ENCODE peak calls at places on chromosomes 3 and 15, in seven cellular contexts. T, P, B, F, Q, G and H are unnamed samples.

GRCh38 chr15:64443747-64444621 is 16.4 kb upstream of the ZNF609 start:
- DNase-seq in T (no peak), P (peak), B (no peak), F (peak), Q (no peak), G (peak), H (peak)

GRCh38 chr3:113211370-113212154 is at the start of gene BOC:
- DNase-seq in T (no peak), P (peak), B (peak), F (no peak), Q (no peak), G (peak), H (peak)

GRCh38 chr3:195096053-195096452 is 174.9 kb downstream of the XXYLT1 start:
- DNase-seq in T (no peak), P (no peak), B (no peak), F (no peak), Q (no peak), G (no peak), H (no peak)

GRCh38 chr3:151264611-151265010 is 13.7 kb downstream of the P2RY14 start:
- DNase-seq in T (no peak), P (no peak), B (no peak), F (no peak), Q (no peak), G (no peak), H (no peak)

GRCh38 chr3:12944413-12944812 is 103.0 kb upstream of the RPL32 start:
- DNase-seq in T (no peak), P (no peak), B (no peak), F (no peak), Q (no peak), G (no peak), H (no peak)

GRCh38 chr15:68637755-68638405 is 59.1 kb downstream of the CORO2B start:
- DNase-seq in T (no peak), P (no peak), B (peak), F (no peak), Q (no peak), G (no peak), H (no peak)

GRCh38 chr3:38005076-38006020 is 14.8 kb downstream of the VILL start:
- DNase-seq in T (no peak), P (peak), B (no peak), F (peak), Q (no peak), G (no peak), H (no peak)

GRCh38 chr3:112247351-112247750 is 46.7 kb downstream of the SLC9C1 start:
- DNase-seq in T (no peak), P (no peak), B (no peak), F (no peak), Q (no peak), G (no peak), H (no peak)

GRCh38 chr3:45311327-45311726 is 77.0 kb upstream of the LARS2 start:
- DNase-seq in T (no peak), P (no peak), B (no peak), F (no peak), Q (no peak), G (no peak), H (no peak)

GRCh38 chr3:5145120-5145519 is 23.0 kb downstream of the ARL8B start:
- DNase-seq in T (no peak), P (no peak), B (no peak), F (no peak), Q (no peak), G (no peak), H (no peak)

GRCh38 chr3:196064006-196064405 is 17.9 kb downstream of the TFRC start:
- DNase-seq in T (no peak), P (no peak), B (no peak), F (no peak), Q (no peak), G (no peak), H (no peak)

GRCh38 chr15:63899193-63899592 is 65.4 kb upstream of the HERC1 start:
- DNase-seq in T (no peak), P (no peak), B (no peak), F (no peak), Q (no peak), G (no peak), H (no peak)

GRCh38 chr15:94298359-94298758 is 67.0 kb downstream of the MCTP2 start:
- DNase-seq in T (no peak), P (peak), B (no peak), F (no peak), Q (no peak), G (no peak), H (no peak)

GRCh38 chr3:181487236-181487978 is 224.3 kb upstream of the SOX2 start:
- DNase-seq in T (no peak), P (no peak), B (no peak), F (no peak), Q (no peak), G (no peak), H (no peak)

DNA sequence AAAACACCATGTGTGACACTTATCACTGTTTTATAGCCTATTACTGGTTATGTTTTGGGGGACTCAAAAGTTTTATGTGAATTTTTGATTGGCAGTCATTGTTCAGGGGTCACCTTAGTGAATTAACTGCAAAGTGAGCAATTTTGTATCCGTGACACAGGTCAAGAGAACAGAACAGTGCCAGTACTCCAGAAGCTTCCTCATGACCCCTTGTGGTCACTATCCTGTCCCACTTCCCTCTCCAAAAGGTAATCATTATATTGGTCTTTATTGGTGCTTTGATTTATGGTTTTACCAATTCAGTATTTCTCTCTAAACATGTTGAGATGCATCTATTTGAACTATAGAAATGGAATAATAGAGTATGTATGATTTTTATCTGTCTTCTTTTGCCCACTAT is 107.1 kb downstream of the STT3B start:
- DNase-seq in T (no peak), P (no peak), B (no peak), F (no peak), Q (no peak), G (no peak), H (no peak)
- TF ChIP-seq CTCF in T (no peak), P (no peak), B (no peak), F (no peak), Q (no peak), G (peak), H (no peak)

DNA sequence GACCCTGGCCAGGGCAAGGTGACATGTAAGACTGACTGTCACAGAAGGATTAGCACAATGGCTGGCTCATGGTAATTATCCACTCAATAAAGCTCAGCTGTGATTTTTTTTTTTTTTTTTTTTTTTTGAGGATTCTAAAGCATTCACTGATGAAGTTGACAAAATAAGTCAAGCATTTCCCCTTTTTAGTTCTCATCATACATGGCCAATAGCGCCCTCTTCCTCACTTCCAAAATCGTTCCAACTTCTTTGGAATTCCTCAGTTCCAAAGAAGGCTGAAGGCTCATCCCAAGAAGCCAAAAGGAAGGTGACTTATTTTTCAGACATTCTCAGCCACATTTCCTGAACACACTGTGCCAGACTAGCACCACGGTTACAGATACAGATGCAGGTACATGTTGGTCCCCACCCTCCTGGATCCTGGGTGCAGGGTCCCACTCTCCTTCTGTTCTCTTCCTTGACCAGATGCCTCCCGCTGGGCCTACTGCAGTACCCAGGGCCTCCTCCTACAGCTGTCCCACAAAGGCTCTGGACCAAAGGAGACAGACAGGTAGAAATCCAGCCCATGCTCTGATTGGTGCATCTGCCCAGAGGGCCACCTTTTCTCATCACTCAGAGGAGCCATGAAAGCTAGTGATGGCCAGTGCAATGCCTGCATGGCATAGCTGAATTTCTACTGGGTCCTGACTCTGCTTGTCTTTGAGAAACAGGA is 202.6 kb downstream of the UACA start:
- DNase-seq in T (no peak), P (no peak), B (no peak), F (no peak), Q (no peak), G (no peak), H (no peak)
- TF ChIP-seq CTCF in T (no peak), P (no peak), B (no peak), F (peak), Q (no peak), G (peak), H (no peak)

GRCh38 chr3:80675790-80676189 is 908.0 kb upstream of the ROBO1 start:
- DNase-seq in T (no peak), P (no peak), B (no peak), F (no peak), Q (no peak), G (no peak), H (no peak)

GRCh38 chr3:80677796-80678195 is 910.0 kb upstream of the ROBO1 start:
- DNase-seq in T (no peak), P (peak), B (no peak), F (peak), Q (no peak), G (peak), H (no peak)

GRCh38 chr3:80682235-80682634 is 914.4 kb upstream of the ROBO1 start:
- DNase-seq in T (no peak), P (no peak), B (no peak), F (no peak), Q (no peak), G (no peak), H (no peak)

GRCh38 chr3:80676869-80677268 is 909.1 kb upstream of the ROBO1 start:
- DNase-seq in T (no peak), P (peak), B (no peak), F (no peak), Q (no peak), G (no peak), H (no peak)
- TF ChIP-seq CTCF in T (no peak), P (no peak), B (no peak), F (no peak), Q (peak), G (peak), H (no peak)

GRCh38 chr15:80697316-80697715 is 2.2 kb downstream of the ABHD17C start:
- DNase-seq in T (no peak), P (no peak), B (no peak), F (no peak), Q (no peak), G (no peak), H (no peak)

GRCh38 chr15:80694624-80695098 is 449 bp upstream of the ABHD17C start:
- DNase-seq in T (no peak), P (no peak), B (peak), F (no peak), Q (peak), G (peak), H (peak)

GRCh38 chr15:80695099-80695910 is at the start of gene ABHD17C:
- DNase-seq in T (no peak), P (peak), B (peak), F (no peak), Q (peak), G (peak), H (peak)

GRCh38 chr15:80693682-80694623 is 1.2 kb upstream of the ABHD17C start:
- DNase-seq in T (no peak), P (peak), B (no peak), F (no peak), Q (no peak), G (peak), H (peak)

GRCh38 chr15:80695911-80696651 is 971 bp downstream of the ABHD17C start:
- DNase-seq in T (no peak), P (peak), B (peak), F (no peak), Q (no peak), G (peak), H (no peak)
- TF ChIP-seq CTCF in T (peak), P (peak), B (peak), F (peak), Q (no peak), G (peak), H (no peak)

DNA sequence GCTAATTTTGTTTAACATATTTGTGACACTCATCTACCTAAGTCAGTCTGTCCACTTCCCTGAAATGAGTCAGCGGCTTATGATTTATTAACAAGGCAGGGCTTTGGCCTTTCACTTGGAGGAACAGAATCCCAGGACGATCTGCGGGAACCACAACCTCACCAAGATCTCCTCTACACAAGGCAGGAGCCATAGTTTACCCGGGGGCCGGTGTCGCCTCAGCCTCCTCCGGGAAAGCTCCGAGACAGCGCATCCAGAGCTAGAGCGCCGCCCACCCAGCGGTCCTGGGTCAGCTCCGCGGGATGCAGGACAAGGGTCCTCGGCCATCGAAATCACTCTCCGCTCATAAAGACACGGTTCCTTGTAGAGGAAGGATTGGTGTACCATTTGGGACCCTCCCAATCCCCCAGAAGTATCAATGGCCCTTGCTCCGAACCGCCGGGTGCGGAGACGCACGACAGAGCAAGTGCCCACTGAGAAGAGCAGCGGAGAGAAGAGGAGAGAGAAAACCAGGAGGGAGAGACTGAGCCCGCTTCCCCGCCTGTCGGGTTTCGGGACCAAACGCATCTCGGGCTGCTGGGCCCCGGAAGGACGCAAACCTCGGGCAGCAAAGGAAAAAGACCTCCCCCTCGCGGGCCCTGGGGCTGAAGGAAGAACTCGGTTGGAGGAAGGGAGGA is 13.1 kb upstream of the ALCAM start:
- DNase-seq in T (no peak), P (peak), B (peak), F (no peak), Q (no peak), G (no peak), H (no peak)
- TF ChIP-seq CTCF in T (no peak), P (no peak), B (no peak), F (peak), Q (no peak), G (no peak), H (no peak)

DNA sequence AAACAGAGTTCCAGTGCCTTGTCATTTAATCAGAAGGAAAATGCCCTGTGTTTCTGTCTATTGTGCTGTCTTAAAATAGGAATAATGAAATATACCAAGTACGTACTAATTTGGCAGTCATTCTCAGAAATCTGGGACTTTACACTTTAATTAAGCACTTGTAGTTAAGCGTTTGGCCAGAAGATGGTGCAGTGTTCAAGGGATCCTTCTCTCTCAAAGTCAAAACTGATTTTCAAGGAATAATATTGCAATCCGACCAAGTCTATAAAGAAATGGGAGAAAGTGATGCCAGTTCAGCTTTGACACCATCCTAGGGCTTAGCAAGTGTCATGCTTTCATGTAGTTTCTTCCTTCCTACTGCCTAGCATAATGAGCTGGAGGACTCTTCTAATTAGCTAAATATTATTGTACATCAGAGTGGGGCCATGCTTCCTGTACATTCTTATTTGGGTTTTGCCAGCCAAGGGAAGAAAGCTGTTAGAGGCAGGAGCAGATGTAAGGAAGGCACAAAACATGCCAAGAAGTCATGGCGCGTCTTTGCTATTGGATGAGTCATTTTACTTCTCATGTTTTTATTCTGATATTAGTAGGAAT is 64.8 kb downstream of the SAMMSON start:
- DNase-seq in T (no peak), P (peak), B (no peak), F (no peak), Q (no peak), G (peak), H (peak)
- TF ChIP-seq CTCF in T (peak), P (peak), B (peak), F (peak), Q (peak), G (peak), H (peak)

GRCh38 chr15:59797756-59798604 is 108.9 kb upstream of the BNIP2 start:
- DNase-seq in T (no peak), P (no peak), B (no peak), F (no peak), Q (no peak), G (peak), H (peak)

GRCh38 chr15:59794229-59794886 is 105.2 kb upstream of the BNIP2 start:
- DNase-seq in T (no peak), P (no peak), B (no peak), F (no peak), Q (no peak), G (no peak), H (no peak)

GRCh38 chr15:59801649-59802048 is 112.5 kb upstream of the BNIP2 start:
- DNase-seq in T (no peak), P (no peak), B (no peak), F (no peak), Q (no peak), G (peak), H (no peak)

GRCh38 chr15:59798605-59798917 is 109.4 kb upstream of the BNIP2 start:
- DNase-seq in T (no peak), P (no peak), B (no peak), F (no peak), Q (no peak), G (no peak), H (no peak)
- TF ChIP-seq CTCF in T (no peak), P (no peak), B (no peak), F (no peak), Q (no peak), G (no peak), H (no peak)

GRCh38 chr3:134363381-134363755 is 10.9 kb downstream of the AMOTL2 start:
- DNase-seq in T (no peak), P (no peak), B (no peak), F (no peak), Q (no peak), G (no peak), H (no peak)
- TF ChIP-seq CTCF in T (no peak), P (no peak), B (no peak), F (peak), Q (no peak), G (no peak), H (no peak)

DNA sequence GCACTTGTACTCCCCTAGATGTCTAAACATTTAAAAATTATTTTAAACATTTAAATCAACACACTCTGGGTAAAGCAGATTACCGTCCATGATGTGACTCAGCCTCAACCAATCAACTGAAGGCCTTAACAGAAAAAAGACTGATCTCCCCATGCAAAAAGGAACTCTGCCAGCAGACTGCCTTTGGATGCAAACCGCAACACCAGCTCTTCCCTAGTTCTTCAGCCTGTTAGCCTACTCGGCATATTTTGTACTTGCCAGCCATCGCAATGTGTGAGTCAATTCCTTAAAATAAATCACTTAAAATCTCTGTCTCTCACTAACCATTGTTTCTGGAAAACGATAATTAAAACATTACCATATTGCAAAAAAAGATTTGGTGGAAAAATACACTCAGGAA is 375.9 kb downstream of the RSL24D1 start:
- DNase-seq in T (no peak), P (no peak), B (no peak), F (no peak), Q (no peak), G (no peak), H (no peak)
- TF ChIP-seq CTCF in T (no peak), P (no peak), B (no peak), F (no peak), Q (no peak), G (no peak), H (no peak)